ENCODE peak calls at places on chromosomes 3 and 15, in nine cellular contexts. Q is hepatocyte, T is Caco-2, K is HCT116, V is upper lobe of right lung, F is RWPE2, G is psoas muscle, B is IMR-90, A is adrenal gland. L is an unnamed sample.
A peak's percentile ranks its signal among the peaks of the same experiment; 100 is the strongest.

GRCh38 chr3:17204049-17204650 is 319.4 kb downstream of the PLCL2 start:
- DNase-seq in G (no peak), B (no peak), F (no peak), T (no peak), K (no peak), V (no peak), A (no peak), Q (no peak), L (no peak)

GRCh38 chr3:125357837-125358236 is 17.3 kb downstream of the ZNF148 start:
- DNase-seq in K (no peak), T (no peak), V (no peak), Q (no peak), B (no peak), A (no peak), F (no peak), G (no peak), L (no peak)

GRCh38 chr3:8622873-8623725 is 21.5 kb downstream of the SSUH2 start:
- DNase-seq in F (peak; percentile 60), K (peak; percentile 29), B (peak; percentile 70), Q (peak; percentile 87), T (peak; percentile 70), A (peak; percentile 37), G (peak; percentile 72), V (peak; percentile 78), L (peak; percentile 76)

GRCh38 chr3:162865466-162865865 is 1368.9 kb downstream of the OTOL1 start:
- DNase-seq in Q (no peak), V (no peak), T (no peak), K (no peak), F (no peak), A (no peak), B (no peak), G (no peak), L (no peak)

GRCh38 chr3:156037356-156037755 is 83.0 kb upstream of the KCNAB1 start:
- DNase-seq in A (no peak), F (no peak), T (no peak), V (no peak), B (no peak), Q (no peak), K (no peak), G (no peak), L (no peak)

GRCh38 chr3:99505646-99506269 is 132.6 kb upstream of the COL8A1 start:
- DNase-seq in G (peak; percentile 33), A (peak; percentile 36), F (no peak), T (no peak), Q (no peak), B (peak; percentile 96), V (no peak), K (no peak), L (peak; percentile 31)

GRCh38 chr3:185961675-185962232 is 23.9 kb upstream of the TRA2B start:
- DNase-seq in V (no peak), A (no peak), K (no peak), B (no peak), T (no peak), F (no peak), Q (no peak), G (no peak), L (no peak)

GRCh38 chr15:57376695-57377477 is 581 bp downstream of the CGNL1 start:
- DNase-seq in T (peak; percentile 45), B (peak; percentile 4), G (peak; percentile 26), Q (peak; percentile 53), K (no peak), F (no peak), A (peak; percentile 46), V (peak; percentile 71), L (peak; percentile 54)

GRCh38 chr3:51362476-51362875 is 22.6 kb upstream of the MANF start:
- DNase-seq in Q (no peak), T (no peak), F (no peak), G (no peak), K (no peak), V (no peak), A (no peak), B (no peak), L (no peak)

GRCh38 chr15:76976572-76977270 is 18.2 kb upstream of the PSTPIP1 start:
- DNase-seq in K (no peak), A (no peak), T (no peak), Q (no peak), F (no peak), G (no peak), B (no peak), V (no peak), L (no peak)

GRCh38 chr3:174884776-174885568 is 25.8 kb downstream of the NAALADL2 start:
- DNase-seq in K (no peak), F (no peak), G (no peak), V (no peak), B (no peak), A (no peak), T (no peak), Q (no peak), L (no peak)

GRCh38 chr15:71458089-71458660 is 342.9 kb downstream of the THSD4 start:
- DNase-seq in K (no peak), G (no peak), F (no peak), Q (no peak), T (no peak), A (no peak), V (no peak), B (no peak), L (no peak)

GRCh38 chr3:37601832-37602231 is 259.8 kb upstream of the CTDSPL start:
- DNase-seq in K (no peak), B (no peak), A (peak; percentile 69), Q (no peak), G (no peak), T (no peak), V (no peak), F (no peak), L (no peak)

GRCh38 chr3:141454906-141455602 is 31.8 kb upstream of the RASA2 start:
- DNase-seq in A (no peak), K (peak; percentile 70), T (no peak), B (peak; percentile 88), V (no peak), Q (peak; percentile 72), G (no peak), F (no peak), L (no peak)

GRCh38 chr3:63142681-63143080 is 135.4 kb upstream of the SYNPR start:
- DNase-seq in Q (no peak), A (no peak), B (no peak), F (no peak), V (no peak), G (no peak), T (no peak), K (no peak), L (no peak)

GRCh38 chr3:29186982-29187718 is 93.7 kb upstream of the RBMS3 start:
- DNase-seq in F (no peak), G (no peak), Q (no peak), V (no peak), B (peak; percentile 92), T (no peak), A (no peak), K (peak; percentile 51), L (no peak)

GRCh38 chr3:134362670-134363380 is 11.4 kb downstream of the AMOTL2 start:
- DNase-seq in Q (no peak), K (no peak), V (peak; percentile 29), T (peak; percentile 21), G (no peak), A (peak; percentile 7), F (no peak), B (no peak), L (no peak)
- H3K4me1 ChIP-seq in Q (peaks cover 64% of the 10 kb centered on the region), K (peaks cover 90% of the 10 kb centered on the region), V (peaks cover 97% of the 10 kb centered on the region), T (peaks cover 95% of the 10 kb centered on the region), G (peaks cover 100% of the 10 kb centered on the region), A (peaks cover 53% of the 10 kb centered on the region), F (peaks cover 61% of the 10 kb centered on the region), B (peaks cover 80% of the 10 kb centered on the region), L (peaks cover 23% of the 10 kb centered on the region)

DNA sequence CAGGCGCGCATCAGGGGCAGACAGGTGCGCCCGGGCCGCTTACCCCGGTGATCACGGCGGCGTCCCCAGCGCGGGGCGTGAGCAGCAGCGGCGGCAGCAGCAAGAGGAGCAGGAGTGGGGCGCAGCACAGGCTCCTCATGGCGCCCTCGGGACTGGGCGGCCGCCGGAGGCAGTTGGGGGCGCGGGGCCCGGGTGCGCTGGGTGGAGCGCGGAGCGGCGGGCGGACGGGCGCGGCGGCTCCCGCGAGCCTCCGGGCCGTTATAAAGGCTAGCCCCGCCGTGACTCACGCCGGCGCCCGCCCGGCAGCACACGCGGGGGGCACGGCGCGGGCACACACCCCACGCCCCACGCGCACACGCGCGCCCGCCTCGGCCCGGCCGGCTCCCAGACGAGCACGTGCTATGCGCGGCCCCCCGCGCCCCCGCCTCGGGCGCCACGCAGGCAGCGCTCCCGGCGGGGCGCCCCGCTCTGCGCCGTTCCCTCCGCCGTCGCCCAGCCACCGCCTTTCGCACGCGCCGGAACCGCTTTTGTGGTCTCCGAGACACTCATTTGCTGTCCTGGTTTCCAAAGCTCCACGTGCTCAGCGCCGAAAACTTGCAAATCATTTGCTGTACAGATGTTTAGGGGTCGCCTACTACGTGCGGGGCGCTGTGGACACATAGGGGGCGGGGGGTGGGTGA is at the start of gene PROK2:
- DNase-seq in K (no peak), G (peak; percentile 13), T (no peak), V (peak; percentile 63), B (no peak), A (no peak), Q (peak; percentile 33), F (no peak), L (no peak)
- H3K4me3 ChIP-seq in K (no peak within 1 kb of the TSS), G (peak within 1 kb of the TSS; percentile 52), T (no peak within 1 kb of the TSS), V (peak within 1 kb of the TSS; percentile 27), B (no peak within 1 kb of the TSS), A (peak within 1 kb of the TSS; percentile 40), Q (no peak within 1 kb of the TSS), F (peak within 1 kb of the TSS; percentile 12), L (no peak within 1 kb of the TSS)

GRCh38 chr3:67033091-67033490 is 35.0 kb downstream of the KBTBD8 start:
- DNase-seq in K (no peak), V (no peak), G (no peak), A (no peak), F (no peak), Q (no peak), T (no peak), B (no peak), L (no peak)

GRCh38 chr3:67031986-67032385 is 33.9 kb downstream of the KBTBD8 start:
- DNase-seq in F (no peak), G (no peak), A (no peak), Q (no peak), V (no peak), K (no peak), B (no peak), T (no peak), L (no peak)

GRCh38 chr3:67034371-67034770 is 36.3 kb downstream of the KBTBD8 start:
- DNase-seq in T (no peak), B (no peak), F (no peak), A (no peak), K (no peak), V (no peak), Q (no peak), G (no peak), L (no peak)

GRCh38 chr3:67037615-67038014 is 39.5 kb downstream of the KBTBD8 start:
- DNase-seq in Q (no peak), F (no peak), K (no peak), G (no peak), A (no peak), T (no peak), V (no peak), B (peak; percentile 35), L (no peak)
- TF ChIP-seq CTCF in Q (peak; percentile 26), F (no peak), K (no peak), G (peak; percentile 12), A (no peak), T (no peak), V (peak; percentile 27), B (peak; percentile 44), L (no peak)

DNA sequence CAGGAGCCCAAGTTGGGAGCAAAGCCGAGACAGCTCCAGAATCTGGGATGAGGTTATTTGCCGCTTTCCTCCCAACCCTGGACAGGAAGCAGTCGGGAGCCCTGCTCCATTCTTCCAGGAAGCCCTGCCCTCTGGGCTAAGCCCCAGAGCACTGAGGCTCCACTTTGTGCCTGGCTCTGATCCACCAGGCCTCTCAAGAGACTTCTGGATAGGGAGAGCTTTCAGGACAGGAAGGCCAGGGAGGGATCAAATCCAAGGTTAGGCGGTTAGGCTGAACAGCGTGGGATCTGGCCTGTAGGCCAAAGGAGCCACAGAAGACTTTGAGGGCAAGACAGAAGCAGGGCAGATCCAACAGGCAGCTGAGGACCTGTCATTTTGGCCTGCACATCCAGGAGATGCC is 835 bp downstream of the STOML1 start:
- DNase-seq in V (peak; percentile 85), Q (peak; percentile 44), T (no peak), A (peak; percentile 86), B (no peak), F (no peak), K (no peak), G (peak; percentile 86), L (peak; percentile 53)
- H3K4me1 ChIP-seq in V (peaks cover 60% of the 10 kb centered on the region), Q (peaks cover 4% of the 10 kb centered on the region), T (peaks cover 4% of the 10 kb centered on the region), A (peaks cover 74% of the 10 kb centered on the region), B (peaks cover 27% of the 10 kb centered on the region), F (peaks cover 48% of the 10 kb centered on the region), K (peaks cover 64% of the 10 kb centered on the region), G (peaks cover 47% of the 10 kb centered on the region), L (peaks cover 28% of the 10 kb centered on the region)

L was measured in mucosa of descending colon.